ENCODE peak calls at places on chromosomes 1 and 21, in seven cellular contexts. E, I, W, A, R, H and D are unnamed samples.

GRCh38 chr1:227372662-227373061 is 54.4 kb upstream of the CDC42BPA start:
- DNase-seq in E (peak), I (peak), W (peak), A (peak), R (peak), H (peak), D (peak)

GRCh38 chr1:154808909-154809262 is 61.2 kb downstream of the KCNN3 start:
- DNase-seq in E (no peak), I (no peak), W (no peak), A (no peak), R (no peak), H (no peak), D (no peak)

GRCh38 chr1:198788561-198789064 is 149.8 kb downstream of the PTPRC start:
- DNase-seq in E (no peak), I (no peak), W (no peak), A (peak), R (peak), H (no peak), D (peak)

GRCh38 chr1:200493344-200493743 is 83.5 kb upstream of the ZNF281 start:
- DNase-seq in E (no peak), I (no peak), W (no peak), A (no peak), R (no peak), H (no peak), D (peak)

GRCh38 chr1:233834609-233835008 is 69.9 kb upstream of the SLC35F3 start:
- DNase-seq in E (no peak), I (no peak), W (no peak), A (no peak), R (no peak), H (no peak), D (no peak)

GRCh38 chr1:69737527-69738176 is 169.9 kb downstream of the LRRC7 start:
- DNase-seq in E (peak), I (peak), W (peak), A (peak), R (peak), H (peak), D (peak)

GRCh38 chr1:193448682-193449461 is 262.5 kb upstream of the B3GALT2 start:
- DNase-seq in E (no peak), I (no peak), W (no peak), A (no peak), R (no peak), H (no peak), D (no peak)

GRCh38 chr1:209926045-209926444 is 12.0 kb upstream of the SYT14 start:
- DNase-seq in E (peak), I (peak), W (no peak), A (peak), R (peak), H (peak), D (peak)

GRCh38 chr1:2470290-2471158 is 5.6 kb upstream of the PLCH2 start:
- DNase-seq in E (no peak), I (no peak), W (no peak), A (no peak), R (no peak), H (no peak), D (no peak)

GRCh38 chr1:16015960-16016901 is 1.6 kb downstream of the HSPB7 start:
- DNase-seq in E (no peak), I (no peak), W (no peak), A (no peak), R (no peak), H (no peak), D (no peak)

GRCh38 chr1:33428661-33429060 is 2.2 kb downstream of the PHC2 start:
- DNase-seq in E (no peak), I (no peak), W (no peak), A (no peak), R (no peak), H (no peak), D (no peak)

GRCh38 chr1:187032982-187033705 is 204.4 kb downstream of the PLA2G4A start:
- DNase-seq in E (no peak), I (peak), W (no peak), A (peak), R (peak), H (no peak), D (no peak)

GRCh38 chr1:20719871-20720620 is 2.2 kb upstream of the KIF17 start:
- DNase-seq in E (no peak), I (no peak), W (peak), A (no peak), R (no peak), H (no peak), D (no peak)

GRCh38 chr1:27487927-27488522 is 1.9 kb downstream of the WASF2 start:
- DNase-seq in E (no peak), I (peak), W (no peak), A (peak), R (no peak), H (no peak), D (no peak)

GRCh38 chr1:98422821-98423220 is 238.7 kb upstream of the SNX7 start:
- DNase-seq in E (no peak), I (no peak), W (no peak), A (no peak), R (no peak), H (no peak), D (no peak)

GRCh38 chr1:50427818-50428779 is 4.9 kb upstream of the DMRTA2 start:
- DNase-seq in E (no peak), I (no peak), W (no peak), A (no peak), R (no peak), H (no peak), D (no peak)

GRCh38 chr1:3516911-3517310 is 62.4 kb downstream of the ARHGEF16 start:
- DNase-seq in E (no peak), I (no peak), W (no peak), A (no peak), R (no peak), H (no peak), D (no peak)

GRCh38 chr1:46488343-46489168 is 1.1 kb upstream of the DMBX1 start:
- DNase-seq in E (peak), I (no peak), W (no peak), A (peak), R (peak), H (no peak), D (no peak)

GRCh38 chr1:10160173-10160572 is 50.2 kb upstream of the KIF1B start:
- DNase-seq in E (no peak), I (no peak), W (no peak), A (no peak), R (no peak), H (no peak), D (no peak)

GRCh38 chr1:17890056-17890814 is 135.1 kb downstream of the ACTL8 start:
- DNase-seq in E (no peak), I (no peak), W (no peak), A (no peak), R (no peak), H (no peak), D (no peak)

GRCh38 chr1:148318123-148318899 is 164.8 kb downstream of the PPIAL4G start:
- DNase-seq in E (no peak), I (no peak), W (no peak), A (peak), R (no peak), H (no peak), D (no peak)

GRCh38 chr1:155017021-155017945 is 14.7 kb downstream of the ZBTB7B start:
- DNase-seq in E (peak), I (peak), W (peak), A (peak), R (peak), H (peak), D (peak)

GRCh38 chr1:175000697-175001187 is 995 bp downstream of the CACYBP start:
- DNase-seq in E (no peak), I (peak), W (no peak), A (peak), R (peak), H (no peak), D (no peak)

GRCh38 chr1:3518256-3518655 is 63.8 kb downstream of the ARHGEF16 start:
- DNase-seq in E (no peak), I (no peak), W (no peak), A (no peak), R (no peak), H (no peak), D (no peak)

GRCh38 chr1:1170891-1171550 is 2.7 kb upstream of the TTLL10 start:
- DNase-seq in E (no peak), I (no peak), W (no peak), A (no peak), R (no peak), H (no peak), D (no peak)

GRCh38 chr1:27632387-27633297 is 2.3 kb downstream of the FGR start:
- DNase-seq in E (no peak), I (no peak), W (no peak), A (no peak), R (no peak), H (no peak), D (no peak)

GRCh38 chr1:20123696-20124450 is 4.5 kb upstream of the PLA2G2D start:
- DNase-seq in E (no peak), I (peak), W (no peak), A (no peak), R (no peak), H (no peak), D (no peak)

GRCh38 chr1:192477630-192478029 is 97.9 kb upstream of the RGS1 start:
- DNase-seq in E (no peak), I (peak), W (no peak), A (peak), R (peak), H (no peak), D (no peak)

GRCh38 chr1:58545591-58546519 is 671 bp downstream of the OMA1 start:
- DNase-seq in E (no peak), I (peak), W (peak), A (peak), R (peak), H (peak), D (no peak)

GRCh38 chr21:22223385-22223784 is 1225.2 kb downstream of the NCAM2 start:
- DNase-seq in E (peak), I (no peak), W (no peak), A (no peak), R (no peak), H (no peak), D (no peak)

GRCh38 chr21:45528028-45528705 is 14.1 kb downstream of the SLC19A1 start:
- DNase-seq in E (no peak), I (no peak), W (peak), A (no peak), R (no peak), H (no peak), D (no peak)

GRCh38 chr1:69569983-69570755 is 2.4 kb downstream of the LRRC7 start:
- DNase-seq in E (no peak), I (no peak), W (no peak), A (no peak), R (peak), H (no peak), D (peak)

GRCh38 chr1:2569060-2569459 is 12.9 kb downstream of the TNFRSF14 start:
- DNase-seq in E (no peak), I (no peak), W (no peak), A (no peak), R (no peak), H (no peak), D (no peak)

GRCh38 chr21:40926238-40926637 is 79.3 kb upstream of the DSCAM start:
- DNase-seq in E (no peak), I (no peak), W (no peak), A (no peak), R (no peak), H (no peak), D (no peak)

GRCh38 chr1:234262007-234262753 is 111.1 kb upstream of the COA6 start:
- DNase-seq in E (no peak), I (no peak), W (peak), A (no peak), R (no peak), H (no peak), D (no peak)

GRCh38 chr1:214427871-214428277 is 123.5 kb downstream of the PTPN14 start:
- DNase-seq in E (peak), I (peak), W (no peak), A (peak), R (peak), H (peak), D (peak)

GRCh38 chr1:231460614-231461013 is 38.5 kb upstream of the EGLN1 start:
- DNase-seq in E (no peak), I (no peak), W (no peak), A (peak), R (peak), H (no peak), D (no peak)

DNA sequence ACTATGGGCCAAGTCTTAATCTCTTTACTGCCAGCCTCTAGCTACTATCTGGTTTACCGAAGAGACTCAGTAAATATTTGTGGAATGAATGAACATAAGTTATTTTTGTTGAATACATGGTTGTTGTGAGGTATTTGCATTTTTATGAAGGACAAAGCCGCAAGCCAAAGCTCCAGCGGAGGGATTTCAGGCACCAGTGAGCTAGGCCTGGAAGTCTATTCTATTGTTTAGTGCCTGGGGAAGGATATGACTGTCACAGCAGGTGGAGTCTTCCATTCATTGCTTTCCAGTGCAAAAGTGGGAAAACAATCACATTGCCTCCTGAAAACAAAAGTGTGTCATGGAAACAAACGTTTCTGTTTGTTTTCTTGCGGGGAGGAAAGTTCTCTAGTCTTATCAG is 739.3 kb downstream of the MATN1 start:
- DNase-seq in E (no peak), I (no peak), W (no peak), A (no peak), R (no peak), H (no peak), D (no peak)
- H3K4me3 ChIP-seq in E (no peak), I (no peak), W (no peak), A (no peak), R (no peak), H (no peak), D (no peak)

DNA sequence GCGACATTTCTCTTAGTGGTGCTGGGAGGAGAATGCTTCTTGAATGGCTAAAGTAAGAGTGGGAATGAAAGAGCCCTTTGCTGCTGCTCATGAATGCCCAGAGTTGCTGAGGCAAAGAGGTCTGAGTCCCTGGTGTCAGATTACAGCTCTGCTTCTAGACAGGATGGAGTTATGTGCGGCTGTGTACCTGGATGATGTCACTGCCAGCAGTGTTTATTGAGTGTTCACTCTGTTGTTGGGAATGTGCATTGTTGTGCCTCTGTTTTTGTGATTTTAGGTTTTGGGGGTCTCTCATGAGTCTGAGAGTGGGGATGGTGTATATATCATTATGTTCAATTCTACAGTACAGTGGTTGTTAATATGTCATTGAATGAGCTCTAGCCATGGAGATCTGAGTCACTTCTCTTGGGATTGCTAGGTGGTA is 2.7 kb downstream of the CDC14A start:
- DNase-seq in E (peak), I (peak), W (peak), A (peak), R (peak), H (no peak), D (no peak)
- H3K4me3 ChIP-seq in E (no peak), I (no peak), W (no peak), A (no peak), R (no peak), H (no peak), D (no peak)

DNA sequence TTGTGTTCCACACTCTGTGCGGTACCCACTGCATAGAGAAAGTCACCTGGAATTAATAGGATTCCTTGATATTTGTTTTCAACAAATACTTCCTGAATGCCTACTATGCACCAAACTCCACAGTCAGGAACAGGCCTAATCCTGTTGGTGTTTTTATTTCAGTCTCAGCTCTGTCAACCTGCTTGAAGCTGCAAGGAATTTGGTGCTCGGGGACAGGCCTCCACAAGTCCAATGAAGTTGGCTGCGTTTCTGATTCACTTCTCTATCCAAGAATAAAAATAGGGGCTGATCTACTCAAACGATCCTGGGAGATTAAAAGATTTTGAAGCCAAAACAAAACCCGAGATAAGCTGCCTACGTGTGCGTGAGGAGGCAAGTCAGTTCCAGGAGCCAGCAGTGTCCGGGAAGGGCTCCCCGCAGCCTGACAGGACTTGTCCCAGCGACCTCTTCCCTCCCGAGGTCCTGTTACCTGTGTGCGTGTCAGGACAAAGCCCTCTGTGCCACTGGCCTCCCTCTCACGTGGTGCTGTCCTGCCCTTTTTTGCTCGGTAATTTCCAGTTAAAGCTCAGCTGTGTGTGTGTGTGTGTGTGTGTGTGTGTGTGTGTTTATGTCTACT is 98.0 kb downstream of the ETS2 start:
- DNase-seq in E (peak), I (peak), W (no peak), A (no peak), R (no peak), H (no peak), D (no peak)
- H3K4me3 ChIP-seq in E (no peak), I (no peak), W (no peak), A (no peak), R (no peak), H (no peak), D (no peak)

GRCh38 chr1:225921734-225922709 is 2.0 kb downstream of the PYCR2 start:
- DNase-seq in E (no peak), I (no peak), W (peak), A (no peak), R (no peak), H (no peak), D (no peak)
- H3K4me3 ChIP-seq in E (no peak), I (no peak), W (no peak), A (no peak), R (no peak), H (no peak), D (no peak)

GRCh38 chr1:109649380-109649987 is 6.4 kb upstream of the GSTM4 start:
- DNase-seq in E (no peak), I (peak), W (no peak), A (peak), R (peak), H (no peak), D (no peak)
- H3K4me3 ChIP-seq in E (no peak), I (peak), W (no peak), A (no peak), R (peak), H (no peak), D (peak)

DNA sequence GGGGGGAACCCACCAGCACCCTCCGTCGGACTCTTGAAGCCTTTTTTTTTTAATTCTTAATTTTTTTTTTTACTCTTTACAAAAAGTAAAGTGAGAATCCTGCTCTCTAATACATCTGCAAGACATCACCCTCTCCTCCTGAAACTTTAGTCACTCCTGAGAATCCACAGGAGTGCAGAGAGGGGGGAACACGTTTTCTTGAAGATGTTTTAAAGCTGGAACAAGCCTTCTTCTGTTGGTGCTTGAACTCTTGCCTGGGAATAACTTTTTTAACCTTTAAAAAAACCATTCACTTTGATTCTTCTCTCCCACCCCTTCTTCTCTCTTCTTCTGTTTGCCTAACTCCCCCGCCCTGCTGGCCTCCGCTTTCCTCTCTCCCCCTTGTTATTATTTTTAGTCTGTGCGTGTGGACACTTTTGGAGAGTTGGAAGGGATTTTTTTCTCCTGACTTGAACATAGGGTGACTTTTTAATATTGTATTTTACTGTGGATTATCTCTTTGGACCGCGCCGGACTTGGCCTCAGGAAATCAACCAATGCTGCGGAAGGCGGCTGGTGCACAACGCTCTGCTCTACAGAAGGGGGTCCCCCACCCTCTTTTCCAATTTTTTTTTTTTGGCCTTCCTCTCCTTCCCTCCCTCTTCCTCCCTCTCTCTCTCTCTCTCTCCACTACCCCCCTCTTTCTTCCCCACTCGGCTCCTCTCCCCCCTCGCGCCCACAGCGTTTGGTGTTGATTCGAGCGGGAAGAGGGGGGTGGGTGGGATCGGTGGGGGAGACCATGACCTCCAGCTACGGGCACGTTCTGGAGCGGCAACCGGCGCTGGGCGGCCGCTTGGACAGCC is at the start of gene PRRX1:
- DNase-seq in E (no peak), I (peak), W (no peak), A (peak), R (peak), H (no peak), D (no peak)
- H3K4me3 ChIP-seq in E (peak), I (peak), W (peak), A (peak), R (peak), H (peak), D (peak)

GRCh38 chr1:8945568-8945967 is at the start of gene CA6:
- DNase-seq in E (no peak), I (no peak), W (no peak), A (no peak), R (no peak), H (no peak), D (no peak)

GRCh38 chr1:8950309-8950708 is 4.6 kb downstream of the CA6 start:
- DNase-seq in E (no peak), I (no peak), W (no peak), A (no peak), R (no peak), H (no peak), D (no peak)

GRCh38 chr1:8943516-8943896 is 2.2 kb upstream of the CA6 start:
- DNase-seq in E (no peak), I (no peak), W (no peak), A (peak), R (no peak), H (no peak), D (no peak)

GRCh38 chr1:8944006-8944405 is 1.7 kb upstream of the CA6 start:
- DNase-seq in E (no peak), I (no peak), W (no peak), A (no peak), R (no peak), H (no peak), D (no peak)

GRCh38 chr1:8947127-8947691 is 1.5 kb downstream of the CA6 start:
- DNase-seq in E (no peak), I (no peak), W (no peak), A (peak), R (no peak), H (no peak), D (no peak)
- H3K4me3 ChIP-seq in E (no peak), I (no peak), W (no peak), A (no peak), R (no peak), H (no peak), D (no peak)